ENCODE peak calls at places on chromosomes 11 and 22, in seven cellular contexts. O is tibial artery, H is HT1080, R is CD14-positive monocyte, B is NCI-H2081 treated with DMSO at 0.1 percent for 48 hours, D is heart left ventricle, Q is HEK293T. Z is an unnamed sample.

GRCh38 chr22:38860291-38861169 is 11.5 kb downstream of the CBX6 start:
- DNase-seq in H (no peak), Q (no peak), R (peak; percentile 44), O (peak; percentile 42), B (no peak), D (no peak), Z (no peak)

GRCh38 chr22:48897638-48897954 is 930.1 kb downstream of the BRD1 start:
- DNase-seq in O (no peak), R (no peak), B (no peak), H (no peak), Q (no peak), D (peak; percentile 6), Z (no peak)

GRCh38 chr11:22466809-22467208 is 128.6 kb downstream of the SLC17A6 start:
- DNase-seq in H (peak; percentile 79), R (no peak), D (peak; percentile 17), B (no peak), O (no peak), Q (no peak), Z (peak; percentile 97)

GRCh38 chr22:46122511-46122971 is 27.8 kb upstream of the PPARA start:
- DNase-seq in B (no peak), O (peak; percentile 83), H (no peak), D (peak; percentile 83), Q (peak; percentile 87), R (peak; percentile 67), Z (peak; percentile 69)

GRCh38 chr11:131408011-131408640 is 37.7 kb downstream of the NTM start:
- DNase-seq in O (no peak), D (no peak), R (peak; percentile 59), Q (peak; percentile 31), B (no peak), H (peak; percentile 71), Z (no peak)

GRCh38 chr11:73981051-73981805 is 1.4 kb downstream of the UCP2 start:
- DNase-seq in O (no peak), H (no peak), D (no peak), R (peak; percentile 31), B (no peak), Q (no peak), Z (no peak)

GRCh38 chr11:92222701-92223100 is 1.9 kb upstream of the FAT3 start:
- DNase-seq in B (no peak), R (no peak), Q (no peak), O (no peak), H (no peak), D (no peak), Z (peak; percentile 33)

GRCh38 chr11:29200776-29201574 is 815.9 kb downstream of the KCNA4 start:
- DNase-seq in Q (no peak), R (no peak), D (no peak), H (no peak), B (peak; percentile 14), O (no peak), Z (peak; percentile 47)

GRCh38 chr22:22661275-22661674 is 16.9 kb downstream of the GGTLC2 start:
- DNase-seq in H (no peak), R (no peak), B (no peak), Q (no peak), O (no peak), D (no peak), Z (no peak)

GRCh38 chr11:130668751-130669150 is 220.3 kb downstream of the ADAMTS15 start:
- DNase-seq in R (no peak), B (no peak), Q (no peak), O (no peak), D (no peak), H (no peak), Z (no peak)

GRCh38 chr11:105986554-105986953 is 35.5 kb downstream of the MSANTD4 start:
- DNase-seq in D (no peak), O (no peak), H (no peak), Q (no peak), R (no peak), B (no peak), Z (no peak)

GRCh38 chr11:132910016-132910760 is 622.1 kb downstream of the OPCML start:
- DNase-seq in B (no peak), H (no peak), R (no peak), Q (no peak), O (no peak), D (no peak), Z (no peak)

GRCh38 chr22:36285545-36285944 is 32.6 kb downstream of the APOL1 start:
- DNase-seq in D (no peak), B (no peak), R (no peak), Q (no peak), O (peak; percentile 66), H (no peak), Z (no peak)

GRCh38 chr11:1025410-1026162 is 10.9 kb downstream of the MUC6 start:
- DNase-seq in D (no peak), R (no peak), H (peak; percentile 26), Q (no peak), B (no peak), O (no peak), Z (no peak)

GRCh38 chr11:12674936-12675696 is 895 bp downstream of the TEAD1 start:
- DNase-seq in R (no peak), H (no peak), O (peak; percentile 76), D (peak; percentile 58), B (no peak), Q (peak; percentile 38), Z (peak; percentile 49)

GRCh38 chr11:73321342-73322110 is 13.4 kb downstream of the ARHGEF17 start:
- DNase-seq in O (no peak), Q (no peak), H (peak; percentile 64), D (peak; percentile 80), R (no peak), B (no peak), Z (no peak)

GRCh38 chr11:81007046-81007445 is 1566.2 kb upstream of the TENM4 start:
- DNase-seq in O (no peak), H (peak; percentile 3), R (no peak), Q (no peak), B (no peak), D (no peak), Z (peak; percentile 26)

GRCh38 chr22:44392446-44392921 is 79.7 kb upstream of the SHISAL1 start:
- DNase-seq in D (peak; percentile 11), R (peak; percentile 7), H (no peak), Q (no peak), O (peak; percentile 53), B (no peak), Z (peak; percentile 33)

GRCh38 chr11:33540946-33541915 is 159.4 kb downstream of the C11orf91 start:
- DNase-seq in B (no peak), H (no peak), R (no peak), D (no peak), O (no peak), Q (no peak), Z (no peak)

GRCh38 chr11:96014234-96014633 is 90.3 kb upstream of the MTMR2 start:
- DNase-seq in B (no peak), Q (no peak), H (peak; percentile 74), R (no peak), D (no peak), O (no peak), Z (peak; percentile 41)

GRCh38 chr11:30345644-30346043 is 22.7 kb downstream of the ARL14EP start:
- DNase-seq in R (no peak), H (no peak), B (no peak), D (no peak), O (no peak), Q (no peak), Z (no peak)

GRCh38 chr22:47064016-47064415 is 301.6 kb downstream of the TBC1D22A start:
- DNase-seq in H (no peak), Q (no peak), R (no peak), B (no peak), O (peak; percentile 38), D (no peak), Z (no peak)

GRCh38 chr11:2694495-2694894 is 5.3 kb downstream of the KCNQ1OT1 start:
- DNase-seq in R (no peak), B (no peak), Q (no peak), H (no peak), D (no peak), O (no peak), Z (no peak)

GRCh38 chr22:48118654-48119053 is 1356.2 kb downstream of the TBC1D22A start:
- DNase-seq in R (no peak), O (no peak), B (no peak), D (no peak), H (no peak), Q (no peak), Z (no peak)

GRCh38 chr11:111378773-111379499 is at the start of gene POU2AF1:
- DNase-seq in H (peak; percentile 51), B (no peak), R (no peak), D (no peak), O (no peak), Q (no peak), Z (peak; percentile 58)

GRCh38 chr11:12460441-12460840 is 83.1 kb downstream of the PARVA start:
- DNase-seq in H (no peak), O (no peak), Q (no peak), D (no peak), R (no peak), B (no peak), Z (no peak)

GRCh38 chr11:64581057-64581523 is 9.9 kb upstream of the SLC22A12 start:
- DNase-seq in R (peak; percentile 22), B (no peak), D (no peak), O (no peak), H (no peak), Q (no peak), Z (no peak)

GRCh38 chr11:46315783-46316563 is 31.3 kb upstream of the DGKZ start:
- DNase-seq in B (no peak), H (no peak), O (no peak), Q (no peak), D (peak; percentile 80), R (no peak), Z (no peak)